ENCODE peak calls at places on chromosome 12, in six cellular contexts. U is lower lobe of right lung, E is endodermal cell, Y is aorta, F is neuronal stem cell, W is cardiac muscle cell. C is an unnamed sample.
A peak's percentile ranks its signal among the peaks of the same experiment; 100 is the strongest.

GRCh38 chr12:124648710-124649384 is 81.4 kb upstream of the NCOR2 start:
- DNase-seq in U (no peak), E (no peak), Y (no peak), F (no peak), W (no peak), C (no peak)

GRCh38 chr12:19440019-19440858 is 947 bp downstream of the AEBP2 start:
- DNase-seq in U (peak; percentile 64), E (peak; percentile 87), Y (peak; percentile 87), F (peak; percentile 44), W (peak; percentile 66), C (peak; percentile 78)

GRCh38 chr12:13173012-13173441 is 23.5 kb upstream of the EMP1 start:
- DNase-seq in U (no peak), E (no peak), Y (no peak), F (no peak), W (no peak), C (no peak)

GRCh38 chr12:71742998-71743397 is 11.7 kb upstream of the RAB21 start:
- DNase-seq in U (no peak), E (no peak), Y (no peak), F (no peak), W (no peak), C (no peak)

GRCh38 chr12:124896461-124896860 is 18.0 kb downstream of the UBC start:
- DNase-seq in U (no peak), E (no peak), Y (no peak), F (no peak), W (no peak), C (no peak)

GRCh38 chr12:109423392-109423791 is 53.7 kb downstream of the KCTD10 start:
- DNase-seq in U (no peak), E (peak; percentile 14), Y (no peak), F (no peak), W (no peak), C (no peak)

GRCh38 chr12:69157023-69157655 is 82.2 kb upstream of the CPSF6 start:
- DNase-seq in U (peak; percentile 91), E (peak; percentile 99), Y (peak; percentile 95), F (peak; percentile 75), W (peak; percentile 89), C (peak; percentile 94)

GRCh38 chr12:117821480-117822175 is 147.2 kb downstream of the KSR2 start:
- DNase-seq in U (no peak), E (no peak), Y (no peak), F (no peak), W (no peak), C (no peak)

GRCh38 chr12:72288436-72288835 is 16.3 kb downstream of the TRHDE start:
- DNase-seq in U (no peak), E (no peak), Y (no peak), F (no peak), W (no peak), C (no peak)

GRCh38 chr12:123713398-123714301 is 1.5 kb downstream of the ATP6V0A2 start:
- DNase-seq in U (no peak), E (no peak), Y (no peak), F (no peak), W (no peak), C (no peak)

GRCh38 chr12:3365416-3366385 is 125.3 kb upstream of the PRMT8 start:
- DNase-seq in U (peak; percentile 52), E (peak; percentile 88), Y (no peak), F (peak; percentile 39), W (peak; percentile 72), C (no peak)

GRCh38 chr12:40054554-40055226 is 51.2 kb downstream of the SLC2A13 start:
- DNase-seq in U (no peak), E (no peak), Y (no peak), F (no peak), W (no peak), C (no peak)

GRCh38 chr12:113208041-113208934 is 13.0 kb upstream of the TPCN1 start:
- DNase-seq in U (no peak), E (peak; percentile 74), Y (peak; percentile 57), F (no peak), W (no peak), C (no peak)

GRCh38 chr12:3882896-3883564 is 9.8 kb upstream of the PARP11 start:
- DNase-seq in U (no peak), E (no peak), Y (no peak), F (no peak), W (peak; percentile 44), C (no peak)

GRCh38 chr12:108115123-108115745 is 13.9 kb upstream of the WSCD2 start:
- DNase-seq in U (no peak), E (no peak), Y (no peak), F (no peak), W (no peak), C (no peak)

GRCh38 chr12:130459916-130460315 is 122.2 kb downstream of the PIWIL1 start:
- DNase-seq in U (no peak), E (peak; percentile 77), Y (no peak), F (no peak), W (no peak), C (no peak)

GRCh38 chr12:106914796-106915634 is 40.7 kb upstream of the TMEM263 start:
- DNase-seq in U (no peak), E (no peak), Y (no peak), F (no peak), W (no peak), C (no peak)

GRCh38 chr12:52847335-52848102 is 1.3 kb downstream of the KRT78 start:
- DNase-seq in U (no peak), E (no peak), Y (peak; percentile 67), F (no peak), W (no peak), C (no peak)

GRCh38 chr12:113228394-113229028 is 7.2 kb downstream of the TPCN1 start:
- DNase-seq in U (no peak), E (no peak), Y (peak; percentile 11), F (no peak), W (no peak), C (no peak)

DNA sequence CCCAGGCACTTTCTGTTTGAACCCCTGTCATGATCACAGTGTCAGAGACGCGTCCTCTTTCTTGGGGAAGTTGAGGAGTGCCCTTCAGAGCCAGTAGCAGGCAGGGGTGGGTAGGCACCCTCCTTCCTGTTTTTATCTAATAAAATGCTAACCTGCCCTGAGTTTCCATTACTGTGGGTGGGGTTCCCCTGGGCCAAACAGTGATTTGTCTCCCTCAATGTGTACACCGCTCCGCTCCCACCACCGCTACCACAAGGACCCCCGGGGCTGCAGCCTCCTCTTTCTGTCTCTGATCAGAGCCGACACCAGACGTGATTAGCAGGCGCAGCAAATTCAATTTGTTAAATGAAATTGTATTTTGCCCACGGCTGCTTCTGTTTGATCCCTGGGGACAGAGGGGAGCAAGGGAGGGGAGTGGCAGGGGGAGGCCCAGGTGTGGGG is 5.1 kb downstream of the SHMT2 start:
- DNase-seq in U (peak; percentile 30), E (no peak), Y (peak; percentile 68), F (no peak), W (no peak), C (no peak)
- H3K27ac ChIP-seq in U (no peak overlapping the region), E (no peak overlapping the region), Y (no peak overlapping the region), F (no peak overlapping the region), W (no peak overlapping the region), C (no peak overlapping the region)

DNA sequence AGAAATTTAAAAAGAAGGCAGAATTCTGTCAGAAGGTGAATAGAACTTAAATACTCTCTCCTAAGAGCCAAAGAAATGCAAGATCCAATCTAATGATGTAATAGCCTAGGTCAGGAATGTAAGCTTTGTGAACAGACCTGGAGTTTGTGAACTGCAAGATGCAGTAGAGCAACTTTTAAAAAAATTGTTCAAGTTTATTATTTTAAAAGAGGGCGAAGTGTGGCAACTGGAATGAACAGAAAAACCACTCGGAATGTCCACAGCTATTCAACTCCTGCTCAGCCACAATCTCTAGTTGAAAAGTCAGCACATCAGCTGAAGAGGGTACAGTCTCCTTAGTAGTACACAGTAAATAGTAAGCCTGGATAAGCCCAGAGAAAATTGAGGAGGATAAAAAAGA is 228.8 kb downstream of the PPFIA2 start:
- DNase-seq in U (no peak), E (no peak), Y (no peak), F (no peak), W (no peak), C (no peak)
- H3K27ac ChIP-seq in U (no peak overlapping the region), E (no peak overlapping the region), Y (no peak overlapping the region), F (no peak overlapping the region), W (peak overlapping the region; percentile 36), C (no peak overlapping the region)

GRCh38 chr12:81208193-81208946 is 130.5 kb downstream of the ACSS3 start:
- DNase-seq in U (no peak), E (no peak), Y (no peak), F (no peak), W (no peak), C (no peak)
- H3K27ac ChIP-seq in U (no peak overlapping the region), E (peak overlapping the region; percentile 5), Y (no peak overlapping the region), F (no peak overlapping the region), W (no peak overlapping the region), C (no peak overlapping the region)

DNA sequence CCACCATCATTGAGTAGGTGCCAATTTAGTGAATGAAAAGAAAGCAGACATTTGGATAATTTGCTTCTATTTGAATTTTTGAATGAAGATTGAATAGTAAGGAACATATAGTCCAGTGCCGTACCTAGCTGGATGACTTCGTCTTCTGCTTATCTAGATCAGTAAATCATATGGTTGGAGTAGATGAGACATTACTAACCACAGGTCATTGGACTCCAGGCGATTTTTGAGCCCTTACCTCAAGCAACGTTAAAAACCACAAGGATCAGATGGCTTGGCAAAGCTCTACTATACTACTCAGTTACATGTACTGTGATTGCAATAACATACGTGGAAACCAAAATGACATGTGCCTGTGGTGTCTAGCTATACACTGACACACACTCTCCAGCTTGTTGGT is 1.7 kb upstream of the SPATS2 start:
- DNase-seq in U (no peak), E (peak; percentile 19), Y (no peak), F (no peak), W (no peak), C (no peak)
- H3K27ac ChIP-seq in U (no peak overlapping the region), E (no peak overlapping the region), Y (no peak overlapping the region), F (no peak overlapping the region), W (no peak overlapping the region), C (no peak overlapping the region)

GRCh38 chr12:51590347-51591019 is 550 bp upstream of the SCN8A start:
- DNase-seq in U (peak; percentile 69), E (peak; percentile 97), Y (peak; percentile 80), F (peak; percentile 92), W (peak; percentile 95), C (peak; percentile 83)
- H3K27ac ChIP-seq in U (no peak overlapping the region), E (no peak overlapping the region), Y (no peak overlapping the region), F (peak overlapping the region; percentile 36), W (no peak overlapping the region), C (no peak overlapping the region)

DNA sequence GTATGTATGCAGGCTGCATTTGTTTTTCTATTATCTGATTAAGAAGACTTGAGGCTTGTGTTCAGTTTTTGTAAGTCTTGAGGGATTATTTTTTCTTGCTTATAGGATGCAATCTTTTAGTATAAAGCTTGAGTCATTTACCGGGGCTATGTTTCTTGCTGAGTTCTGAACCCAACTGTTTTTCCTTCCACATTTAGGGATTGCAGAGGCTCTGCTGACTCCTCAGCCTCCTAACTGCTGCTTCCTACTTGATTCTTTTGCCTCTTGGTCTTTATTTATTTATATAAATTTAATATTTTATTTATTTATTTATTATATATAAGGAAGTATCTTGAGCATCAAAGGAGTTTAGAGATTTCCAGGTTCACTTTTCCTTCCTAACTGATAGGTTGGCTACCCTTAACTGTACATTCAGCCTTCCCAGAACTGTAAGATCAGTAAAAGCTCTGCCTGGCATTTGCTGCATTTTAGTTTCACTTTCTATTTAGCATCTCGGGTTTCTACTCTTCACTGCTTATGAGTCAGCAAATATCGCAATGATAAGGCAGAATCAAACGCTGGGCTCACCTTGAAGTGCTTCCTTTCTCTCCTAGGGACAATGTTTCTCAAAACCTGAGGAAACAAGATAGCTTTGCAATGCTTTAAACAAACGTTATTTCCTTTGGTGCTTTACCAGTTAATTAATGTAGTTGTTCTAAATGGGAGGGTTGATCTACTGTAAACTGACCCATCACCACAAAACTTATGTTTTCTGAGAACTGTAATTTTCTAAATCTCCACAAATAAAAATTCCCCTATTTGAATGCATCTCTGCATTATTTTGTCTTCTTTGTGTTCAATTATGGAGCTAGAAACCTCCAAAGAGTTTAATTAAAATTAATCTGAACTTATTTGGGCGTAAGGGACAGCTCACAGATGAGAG is 1183.7 kb upstream of the TMEM132C start:
- DNase-seq in U (no peak), E (no peak), Y (no peak), F (no peak), W (peak; percentile 63), C (no peak)
- H3K27ac ChIP-seq in U (no peak overlapping the region), E (no peak overlapping the region), Y (no peak overlapping the region), F (no peak overlapping the region), W (no peak overlapping the region), C (peak overlapping the region; percentile 24)